ENCODE peak calls at places on chromosomes 4 and X, in five cellular contexts. Q, N, D, W and I are unnamed samples.

GRCh38 chr4:47184071-47184470 is 152.7 kb downstream of the GABRB1 start:
- DNase-seq in Q (no peak), N (no peak), D (no peak), W (no peak), I (no peak)

GRCh38 chrX:15207994-15208393 is 61.9 kb downstream of the ASB9 start:
- DNase-seq in Q (no peak), N (no peak), D (no peak), W (no peak), I (no peak)

GRCh38 chr4:33133723-33134122 is 2413.6 kb downstream of the PCDH7 start:
- DNase-seq in Q (no peak), N (no peak), D (no peak), W (no peak), I (no peak)

GRCh38 chrX:531611-531936 is 99.0 kb upstream of the SHOX start:
- DNase-seq in Q (no peak), N (no peak), D (no peak), W (no peak), I (no peak)

GRCh38 chr4:124000233-124000632 is 603.6 kb downstream of the SPRY1 start:
- DNase-seq in Q (no peak), N (no peak), D (no peak), W (no peak), I (no peak)

GRCh38 chr4:15162046-15162445 is 159.8 kb downstream of the CPEB2 start:
- DNase-seq in Q (no peak), N (no peak), D (no peak), W (no peak), I (no peak)

GRCh38 chr4:55938501-55938900 is 10.2 kb upstream of the CEP135 start:
- DNase-seq in Q (no peak), N (no peak), D (no peak), W (no peak), I (no peak)

GRCh38 chr4:3848323-3848722 is 82.1 kb downstream of the ADRA2C start:
- DNase-seq in Q (no peak), N (no peak), D (no peak), W (no peak), I (no peak)